ENCODE peak calls at places on chromosomes 3 and 15, in six cellular contexts. D is NCI-H748 treated with DMSO at 0.1 percent for 48 hours, H is iPS-NIHi11, N is psoas muscle, Y is amygdala, X is T-helper 9 cell. T is an unnamed sample.

GRCh38 chr15:46808834-46809233 is 908.5 kb upstream of the SEMA6D start:
- DNase-seq in Y (no peak), N (no peak), X (no peak), H (no peak), D (no peak), T (no peak)

GRCh38 chr3:118400886-118401285 is 633.8 kb downstream of the IGSF11 start:
- DNase-seq in X (no peak), H (no peak), N (no peak), D (no peak), Y (no peak), T (no peak)

GRCh38 chr3:63167113-63167512 is 111.0 kb upstream of the SYNPR start:
- DNase-seq in D (no peak), X (no peak), H (no peak), N (no peak), Y (no peak), T (no peak)

GRCh38 chr15:63805993-63806980 is 27.5 kb downstream of the HERC1 start:
- DNase-seq in D (no peak), Y (no peak), X (no peak), N (no peak), H (no peak), T (no peak)

GRCh38 chr3:25455316-25456232 is 27.5 kb downstream of the RARB start:
- DNase-seq in X (no peak), D (no peak), Y (no peak), H (no peak), N (peak), T (no peak)

GRCh38 chr3:188687389-188687788 is 484.4 kb upstream of the TPRG1 start:
- DNase-seq in Y (no peak), D (no peak), X (no peak), H (no peak), N (no peak), T (no peak)

GRCh38 chr3:188133646-188134045 is 20.3 kb upstream of the LPP start:
- DNase-seq in X (no peak), D (no peak), H (no peak), N (no peak), Y (no peak), T (no peak)

GRCh38 chr3:33062814-33063346 is 34.1 kb downstream of the GLB1 start:
- DNase-seq in H (no peak), D (no peak), N (no peak), Y (no peak), X (peak), T (no peak)

GRCh38 chr3:96813820-96814580 is 394 bp upstream of the EPHA6 start:
- DNase-seq in N (peak), H (peak), D (peak), Y (peak), X (no peak), T (peak)

GRCh38 chr3:16303037-16303436 is 38.0 kb downstream of the OXNAD1 start:
- DNase-seq in H (no peak), D (no peak), N (no peak), X (no peak), Y (no peak), T (no peak)

GRCh38 chr15:51861557-51862350 is 32.3 kb downstream of the TMOD3 start:
- DNase-seq in Y (no peak), X (peak), D (no peak), H (no peak), N (no peak), T (no peak)

GRCh38 chr3:42067324-42067723 is 23.8 kb upstream of the TRAK1 start:
- DNase-seq in H (no peak), Y (no peak), D (no peak), N (no peak), X (no peak), T (no peak)

GRCh38 chr3:78708565-78709073 is 1059.2 kb downstream of the ROBO1 start:
- DNase-seq in Y (no peak), X (no peak), H (no peak), D (no peak), N (no peak), T (no peak)

GRCh38 chr15:83323296-83323711 is 38.8 kb upstream of the BNC1 start:
- DNase-seq in Y (no peak), D (no peak), N (no peak), X (no peak), H (no peak), T (no peak)

GRCh38 chr15:92693922-92694331 is 38.4 kb upstream of the FAM174B start:
- DNase-seq in D (no peak), X (no peak), H (peak), N (no peak), Y (no peak), T (peak)

GRCh38 chr15:66027268-66027806 is 158.0 kb downstream of the RAB11A start:
- DNase-seq in D (no peak), Y (no peak), X (no peak), N (no peak), H (no peak), T (no peak)

GRCh38 chr3:2875699-2876098 is 234.5 kb downstream of the IL5RA start:
- DNase-seq in D (no peak), Y (no peak), N (no peak), X (no peak), H (no peak), T (no peak)

GRCh38 chr3:5095879-5096278 is 26.2 kb upstream of the ARL8B start:
- DNase-seq in Y (no peak), D (no peak), X (no peak), N (peak), H (peak), T (no peak)

GRCh38 chr15:63818191-63818590 is 15.6 kb downstream of the HERC1 start:
- DNase-seq in Y (peak), X (no peak), D (no peak), N (no peak), H (peak), T (no peak)

GRCh38 chr3:186277268-186277909 is 84.6 kb downstream of the DGKG start:
- DNase-seq in Y (no peak), X (no peak), N (no peak), H (peak), D (no peak), T (peak)

GRCh38 chr15:45702041-45702440 is 67.2 kb downstream of the SQOR start:
- DNase-seq in X (no peak), N (no peak), D (no peak), Y (no peak), H (no peak), T (no peak)

GRCh38 chr15:38038659-38039442 is 104.4 kb downstream of the TMCO5A start:
- DNase-seq in H (no peak), Y (no peak), X (no peak), D (no peak), N (no peak), T (no peak)

GRCh38 chr3:48617559-48617958 is 4.0 kb downstream of the TMEM89 start:
- DNase-seq in D (no peak), N (no peak), X (no peak), Y (no peak), H (no peak), T (no peak)

GRCh38 chr3:158809642-158810041 is 7.8 kb downstream of the MFSD1 start:
- DNase-seq in X (no peak), N (no peak), H (no peak), Y (no peak), D (no peak), T (no peak)

GRCh38 chr15:57992761-57993295 is 72.7 kb downstream of the ALDH1A2 start:
- DNase-seq in X (no peak), N (no peak), Y (no peak), H (no peak), D (no peak), T (no peak)

GRCh38 chr15:74133071-74133702 is 2.8 kb downstream of the ISLR2 start:
- DNase-seq in X (no peak), H (no peak), N (no peak), D (no peak), Y (no peak), T (no peak)

GRCh38 chr3:156978471-156978961 is 152.4 kb downstream of the LEKR1 start:
- DNase-seq in Y (no peak), N (no peak), H (no peak), X (no peak), D (no peak), T (no peak)

GRCh38 chr15:72486144-72486543 is 12.0 kb downstream of the ARIH1 start:
- DNase-seq in N (no peak), Y (no peak), H (no peak), X (no peak), D (no peak), T (no peak)

GRCh38 chr15:73291441-73291840 is 77.3 kb downstream of the HCN4 start:
- DNase-seq in H (no peak), N (no peak), X (no peak), Y (no peak), D (no peak), T (no peak)

GRCh38 chr3:4816306-4816705 is 162.9 kb upstream of the BHLHE40 start:
- DNase-seq in N (no peak), X (no peak), Y (no peak), D (no peak), H (no peak), T (no peak)

GRCh38 chr15:94168250-94168649 is 63.1 kb upstream of the MCTP2 start:
- DNase-seq in X (no peak), D (no peak), Y (no peak), N (no peak), H (peak), T (peak)

GRCh38 chr15:82854554-82854953 is 45.1 kb downstream of the WHAMM start:
- DNase-seq in X (no peak), N (no peak), D (no peak), H (no peak), Y (no peak), T (no peak)

GRCh38 chr3:146161725-146162047 is 702 bp upstream of the PLOD2 start:
- DNase-seq in D (peak), X (no peak), H (no peak), N (no peak), Y (no peak), T (peak)

GRCh38 chr3:72134989-72135451 is 350.1 kb upstream of the PROK2 start:
- DNase-seq in Y (no peak), H (no peak), X (no peak), N (no peak), D (no peak), T (no peak)

GRCh38 chr3:36372534-36372935 is 7.8 kb upstream of the STAC start:
- DNase-seq in Y (no peak), D (no peak), N (no peak), H (no peak), X (no peak), T (no peak)

GRCh38 chr3:32383136-32383711 is 8.4 kb upstream of the CMTM7 start:
- DNase-seq in H (no peak), N (no peak), D (no peak), X (no peak), Y (no peak), T (no peak)

GRCh38 chr3:194305356-194306108 is 45.6 kb downstream of the CPN2 start:
- DNase-seq in D (no peak), N (no peak), H (no peak), X (no peak), Y (no peak), T (no peak)

GRCh38 chr3:139974809-139975425 is 39.9 kb downstream of the CLSTN2 start:
- DNase-seq in H (no peak), N (no peak), D (no peak), Y (no peak), X (no peak), T (no peak)

GRCh38 chr3:31945738-31946052 is 35.4 kb downstream of the OSBPL10 start:
- DNase-seq in Y (no peak), D (no peak), X (no peak), H (no peak), N (no peak), T (no peak)